ENCODE peak calls at places on chromosomes 7 and 10, in six cellular contexts. S is kidney, C is fibroblast of the aortic adventitia, Y is cardiac fibroblast, J is GM23338, R is AG04449. T is an unnamed sample.
A peak's percentile ranks its signal among the peaks of the same experiment; 100 is the strongest.

GRCh38 chr7:16648551-16648950 is 2.6 kb downstream of the BZW2 start:
- DNase-seq in Y (no peak), J (peak; percentile 39), S (no peak), C (no peak), R (no peak), T (no peak)

GRCh38 chr7:90817846-90818245 is 221.7 kb downstream of the CDK14 start:
- DNase-seq in R (no peak), J (peak; percentile 45), C (no peak), S (no peak), Y (no peak), T (no peak)

GRCh38 chr10:119575506-119575905 is 21.3 kb downstream of the TIAL1 start:
- DNase-seq in Y (peak; percentile 67), J (no peak), S (no peak), R (no peak), C (peak; percentile 37), T (no peak)

GRCh38 chr10:13865758-13866491 is 279.2 kb downstream of the PRPF18 start:
- DNase-seq in Y (peak; percentile 90), J (peak; percentile 76), S (no peak), C (peak; percentile 67), R (no peak), T (peak; percentile 52)

GRCh38 chr10:50807851-50808776 is 68.4 kb downstream of the ASAH2B start:
- DNase-seq in J (peak; percentile 42), C (peak; percentile 15), S (no peak), R (no peak), Y (peak; percentile 48), T (no peak)

GRCh38 chr7:142088022-142088714 is 23.4 kb upstream of the MGAM2 start:
- DNase-seq in J (no peak), C (peak; percentile 20), S (no peak), R (no peak), Y (no peak), T (no peak)

GRCh38 chr10:102718220-102718619 is 3.8 kb downstream of the SFXN2 start:
- DNase-seq in R (no peak), S (no peak), C (peak; percentile 29), Y (peak; percentile 62), J (peak; percentile 60), T (peak; percentile 67)

GRCh38 chr10:11116817-11117216 is 99.1 kb downstream of the CELF2 start:
- DNase-seq in S (no peak), Y (no peak), J (no peak), C (no peak), R (no peak), T (no peak)

GRCh38 chr7:90788057-90788456 is 191.9 kb downstream of the CDK14 start:
- DNase-seq in J (no peak), S (no peak), C (peak; percentile 50), R (no peak), Y (no peak), T (peak; percentile 66)

GRCh38 chr10:80408198-80409085 is at the start of gene PRXL2A:
- DNase-seq in C (no peak), Y (peak; percentile 8), J (peak; percentile 93), R (no peak), S (peak; percentile 94), T (no peak)

GRCh38 chr10:60572511-60573194 is 183.0 kb upstream of the ANK3 start:
- DNase-seq in J (peak; percentile 74), R (no peak), Y (peak; percentile 53), C (peak; percentile 71), S (peak; percentile 68), T (peak; percentile 66)

GRCh38 chr7:43394441-43395130 is 188.3 kb upstream of the STK17A start:
- DNase-seq in Y (no peak), R (no peak), J (no peak), C (peak; percentile 0), S (no peak), T (no peak)

GRCh38 chr7:92020636-92021035 is 80.0 kb downstream of the AKAP9 start:
- DNase-seq in J (no peak), R (peak; percentile 9), Y (peak; percentile 21), S (no peak), C (no peak), T (no peak)

GRCh38 chr7:27091936-27092752 is 3.7 kb downstream of the HOXA1 start:
- DNase-seq in S (no peak), J (peak; percentile 83), R (no peak), Y (no peak), C (no peak), T (no peak)

DNA sequence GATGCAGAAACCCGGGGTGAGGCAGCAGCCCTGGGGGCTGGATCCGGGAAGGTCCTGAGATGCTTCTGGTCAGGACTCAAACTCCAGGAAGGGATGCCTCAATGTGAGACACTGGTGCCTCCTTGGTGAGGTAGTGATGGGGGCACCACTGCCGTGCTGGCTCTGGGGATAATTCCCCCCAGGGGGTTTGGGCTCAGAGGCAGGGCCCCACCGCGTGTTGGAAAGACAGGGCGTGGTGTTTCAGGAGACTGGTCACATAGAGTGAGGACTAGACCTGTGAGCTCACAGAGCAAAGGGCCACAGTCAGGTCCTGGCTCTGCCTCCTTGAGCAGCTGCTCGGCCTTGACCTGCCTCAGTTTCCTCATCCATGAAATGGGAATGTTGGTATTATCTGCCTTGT is 361.9 kb downstream of the GLRX3 start:
- DNase-seq in C (no peak), S (no peak), Y (no peak), R (no peak), J (no peak), T (no peak)
- H3K4me3 ChIP-seq in C (no peak overlapping the region), S (no peak overlapping the region), Y (no peak overlapping the region), R (no peak overlapping the region), J (no peak overlapping the region), T (no peak overlapping the region)

DNA sequence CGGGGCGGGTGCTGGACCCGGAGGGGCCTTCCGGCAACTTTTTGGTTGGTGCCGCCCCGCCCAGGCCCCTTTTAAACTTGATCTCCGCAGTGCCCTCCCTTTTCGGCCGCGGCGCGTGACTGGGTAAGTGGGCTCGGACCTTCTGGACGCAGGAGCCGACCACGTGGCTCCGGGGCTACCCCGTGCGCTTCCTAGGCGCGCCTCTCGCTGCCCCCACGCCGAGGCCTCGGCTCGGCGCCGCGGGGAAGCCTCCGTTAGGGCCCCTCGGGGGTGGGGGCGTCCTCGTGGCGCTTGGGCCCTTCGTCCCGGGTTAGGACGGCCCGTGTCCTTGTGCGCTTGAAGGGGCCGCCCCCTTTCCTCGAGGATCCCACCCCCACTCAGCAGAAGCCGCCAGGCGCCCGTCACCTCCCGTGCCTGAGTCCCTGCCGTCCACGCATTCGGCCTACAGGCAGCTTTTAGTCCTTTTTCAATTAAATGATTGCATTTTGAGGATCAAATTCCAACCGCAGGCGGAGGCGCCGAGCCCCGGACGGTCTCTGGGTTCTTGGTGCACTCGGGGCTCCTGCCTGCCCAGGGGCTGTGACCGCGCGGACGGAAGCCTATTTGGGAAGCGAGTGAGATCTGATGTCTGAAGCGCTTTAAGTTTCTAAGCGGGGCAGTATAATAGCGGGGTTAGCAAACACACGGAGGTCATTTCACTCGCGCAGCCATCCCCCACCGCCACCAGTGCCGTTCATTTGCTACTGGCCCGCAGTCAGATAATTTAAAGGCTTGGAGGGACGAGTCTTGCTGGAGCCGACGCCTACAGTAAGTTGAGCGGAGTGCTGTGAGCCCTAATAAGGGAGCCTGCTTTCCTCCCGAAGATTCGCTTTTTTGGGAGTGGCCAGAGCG is 31.8 kb upstream of the TOMM7 start:
- DNase-seq in Y (peak; percentile 87), C (peak; percentile 89), J (peak; percentile 92), R (no peak), S (peak; percentile 96), T (peak; percentile 46)
- H3K4me3 ChIP-seq in Y (peak overlapping the region; percentile 61), C (peak overlapping the region; percentile 72), J (peak overlapping the region; percentile 89), R (peak overlapping the region; percentile 66), S (peak overlapping the region; percentile 80), T (peak overlapping the region; percentile 73)

GRCh38 chr7:36048902-36049240 is 104.2 kb upstream of the EEPD1 start:
- DNase-seq in R (no peak), C (no peak), S (no peak), Y (peak; percentile 36), J (no peak), T (no peak)
- H3K4me3 ChIP-seq in R (no peak overlapping the region), C (no peak overlapping the region), S (no peak overlapping the region), Y (no peak overlapping the region), J (no peak overlapping the region), T (no peak overlapping the region)

GRCh38 chr7:1121886-1122831 is 34.2 kb downstream of the GPER1 start:
- DNase-seq in R (no peak), C (no peak), S (peak; percentile 70), J (no peak), Y (peak; percentile 12), T (no peak)
- H3K4me3 ChIP-seq in R (no peak overlapping the region), C (no peak overlapping the region), S (no peak overlapping the region), J (no peak overlapping the region), Y (no peak overlapping the region), T (no peak overlapping the region)

DNA sequence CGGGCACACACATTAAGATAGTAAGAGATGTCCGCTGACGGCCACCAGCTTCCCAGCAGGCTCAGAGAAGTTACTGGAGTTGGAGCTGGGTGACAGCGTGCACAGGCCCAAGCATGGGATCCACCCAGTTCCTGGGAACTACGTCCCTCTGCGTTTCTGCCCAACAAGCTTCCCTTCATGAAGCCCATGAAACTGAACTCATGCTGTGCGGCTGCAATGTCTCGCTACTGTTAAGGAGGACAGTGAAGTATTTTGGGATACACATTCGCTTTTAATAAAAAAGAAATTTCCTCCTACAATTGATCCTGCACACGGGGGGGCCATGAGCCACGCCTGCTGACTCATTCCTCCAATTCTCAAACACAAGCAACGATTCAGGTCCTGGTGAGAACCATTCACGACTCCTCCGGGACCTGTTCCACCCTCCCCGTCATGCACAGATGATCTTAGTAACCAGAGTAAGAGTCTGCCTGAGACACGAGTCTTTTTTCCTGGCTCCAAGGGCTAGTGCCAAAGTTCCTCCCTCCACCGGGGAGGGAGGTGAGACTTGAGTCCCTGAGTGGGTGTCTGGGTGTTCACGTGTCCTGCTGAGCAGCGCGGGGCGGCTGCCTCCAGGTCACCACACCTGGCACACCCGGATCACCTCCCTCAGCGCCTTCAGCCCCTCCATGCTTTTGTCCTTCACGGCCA is 2.6 kb downstream of the PSMG3 start:
- DNase-seq in C (peak; percentile 62), Y (peak; percentile 69), S (peak; percentile 88), J (no peak), R (no peak), T (peak; percentile 84)
- H3K4me3 ChIP-seq in C (no peak overlapping the region), Y (no peak overlapping the region), S (no peak overlapping the region), J (no peak overlapping the region), R (no peak overlapping the region), T (no peak overlapping the region)

DNA sequence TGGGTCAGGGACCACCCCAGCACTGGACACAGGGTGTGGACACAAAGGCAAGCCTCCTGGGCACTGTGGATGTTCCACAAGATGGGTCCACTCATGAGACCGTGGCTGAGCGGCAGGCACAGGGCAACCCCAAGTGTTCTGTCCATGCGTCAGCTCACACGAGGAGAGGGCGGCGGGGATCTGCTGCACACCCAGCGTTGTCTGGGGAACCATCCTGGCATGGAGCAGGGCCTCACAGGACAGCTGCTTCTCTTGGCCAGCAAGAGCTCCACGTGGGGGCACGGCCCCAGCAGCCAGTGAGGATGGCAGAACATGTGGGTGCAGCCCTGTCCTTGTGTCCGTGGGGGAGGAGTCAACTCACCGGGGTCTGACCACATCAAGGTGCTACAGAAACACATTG is 195.4 kb downstream of the PTPRN2 start:
- DNase-seq in R (no peak), J (no peak), S (no peak), Y (no peak), C (no peak), T (no peak)
- H3K4me3 ChIP-seq in R (no peak overlapping the region), J (no peak overlapping the region), S (no peak overlapping the region), Y (no peak overlapping the region), C (no peak overlapping the region), T (no peak overlapping the region)

DNA sequence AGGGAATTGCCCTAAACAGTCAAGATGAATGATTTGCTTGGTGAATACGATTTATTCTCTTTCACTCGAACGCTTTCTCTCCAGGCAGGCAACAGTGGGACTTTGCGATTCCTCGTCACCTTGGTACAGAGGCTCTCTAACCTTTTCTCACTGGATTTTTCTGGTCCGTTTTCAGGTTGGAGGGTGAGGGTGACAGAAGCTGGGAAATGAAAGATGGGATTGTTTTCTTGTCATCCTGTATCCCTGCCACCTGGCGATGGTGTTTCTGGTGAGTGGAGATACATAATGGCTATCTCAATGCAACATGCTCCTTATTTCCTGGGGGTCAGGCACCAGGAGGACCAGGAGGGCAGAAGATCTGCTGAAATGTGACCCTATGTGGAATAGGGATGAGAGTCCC is 126.3 kb downstream of the GATA3 start:
- DNase-seq in J (no peak), C (no peak), R (no peak), S (no peak), Y (no peak), T (no peak)
- H3K4me3 ChIP-seq in J (no peak overlapping the region), C (no peak overlapping the region), R (no peak overlapping the region), S (no peak overlapping the region), Y (no peak overlapping the region), T (no peak overlapping the region)

T was measured in skeletal muscle cell.